ENCODE peak calls at places on chromosomes 6 and 20, in six cellular contexts. M is adrenal gland, K is stomach, Z is testis, B is spleen, C is heart left ventricle. G is an unnamed sample.

GRCh38 chr6:27374824-27375612 is 13.5 kb upstream of the ZNF391 start:
- DNase-seq in M (peak), K (peak), Z (peak), B (peak), C (peak), G (no peak)

GRCh38 chr6:43645613-43645964 is 753 bp downstream of the RSPH9 start:
- DNase-seq in M (no peak), K (no peak), Z (no peak), B (no peak), C (no peak), G (no peak)

GRCh38 chr6:77462359-77463307 is 658 bp downstream of the HTR1B start:
- DNase-seq in M (no peak), K (peak), Z (peak), B (no peak), C (no peak), G (no peak)

GRCh38 chr6:135073757-135074393 is 19.3 kb upstream of the HBS1L start:
- DNase-seq in M (no peak), K (no peak), Z (no peak), B (no peak), C (no peak), G (no peak)

GRCh38 chr20:29297411-29298270 is 1959.8 kb upstream of the DEFB115 start:
- DNase-seq in M (no peak), K (no peak), Z (no peak), B (no peak), C (no peak), G (no peak)

GRCh38 chr6:5541751-5542432 is 280.6 kb downstream of the FARS2 start:
- DNase-seq in M (peak), K (no peak), Z (no peak), B (no peak), C (no peak), G (no peak)

GRCh38 chr6:161105408-161105807 is 113.8 kb downstream of the MAP3K4 start:
- DNase-seq in M (no peak), K (no peak), Z (no peak), B (no peak), C (no peak), G (no peak)

GRCh38 chr20:25309395-25310267 is 61.7 kb downstream of the PYGB start:
- DNase-seq in M (peak), K (peak), Z (no peak), B (peak), C (peak), G (no peak)

GRCh38 chr6:109202409-109203264 is 107.3 kb downstream of the CEP57L1 start:
- DNase-seq in M (no peak), K (no peak), Z (no peak), B (no peak), C (no peak), G (no peak)

GRCh38 chr20:53382263-53382844 is 211.3 kb downstream of the ZNF217 start:
- DNase-seq in M (no peak), K (no peak), Z (no peak), B (no peak), C (no peak), G (no peak)

GRCh38 chr6:139846538-139847321 is 472.3 kb upstream of the CITED2 start:
- DNase-seq in M (peak), K (no peak), Z (no peak), B (no peak), C (no peak), G (no peak)

GRCh38 chr20:4069741-4070140 is 54.4 kb upstream of the RNF24 start:
- DNase-seq in M (no peak), K (no peak), Z (no peak), B (peak), C (no peak), G (no peak)

GRCh38 chr6:132812756-132813172 is 1.6 kb upstream of the RPS12 start:
- DNase-seq in M (no peak), K (no peak), Z (no peak), B (no peak), C (no peak), G (no peak)

GRCh38 chr20:49859011-49859410 is 46.4 kb downstream of the SLC9A8 start:
- DNase-seq in M (no peak), K (no peak), Z (no peak), B (no peak), C (no peak), G (no peak)

GRCh38 chr20:44737116-44737515 is 8.5 kb upstream of the KCNK15 start:
- DNase-seq in M (no peak), K (no peak), Z (no peak), B (no peak), C (no peak), G (no peak)

GRCh38 chr6:33577106-33577535 is 3.0 kb downstream of the BAK1 start:
- DNase-seq in M (peak), K (peak), Z (peak), B (peak), C (peak), G (no peak)

GRCh38 chr6:161694995-161695394 is 421.1 kb upstream of the AGPAT4 start:
- DNase-seq in M (no peak), K (no peak), Z (no peak), B (no peak), C (no peak), G (no peak)

GRCh38 chr20:49377326-49377725 is 99.5 kb upstream of the ZNFX1 start:
- DNase-seq in M (no peak), K (no peak), Z (no peak), B (no peak), C (no peak), G (no peak)

GRCh38 chr6:135097172-135097571 is 42.5 kb upstream of the HBS1L start:
- DNase-seq in M (no peak), K (no peak), Z (no peak), B (no peak), C (no peak), G (no peak)

GRCh38 chr6:113971786-113972185 is 838 bp upstream of the HDAC2 start:
- DNase-seq in M (no peak), K (no peak), Z (peak), B (no peak), C (no peak), G (no peak)

GRCh38 chr6:56168601-56169000 is 78.8 kb downstream of the COL21A1 start:
- DNase-seq in M (no peak), K (no peak), Z (no peak), B (no peak), C (no peak), G (no peak)

GRCh38 chr20:3804254-3804751 is 8.2 kb downstream of the CDC25B start:
- DNase-seq in M (no peak), K (no peak), Z (no peak), B (peak), C (peak), G (no peak)

GRCh38 chr20:21705466-21706344 is at the start of gene PAX1:
- DNase-seq in M (no peak), K (no peak), Z (no peak), B (peak), C (no peak), G (no peak)

GRCh38 chr6:100203391-100203790 is 209.4 kb upstream of the MCHR2 start:
- DNase-seq in M (no peak), K (no peak), Z (no peak), B (no peak), C (no peak), G (no peak)

GRCh38 chr6:2799936-2800527 is 34.8 kb downstream of the WRNIP1 start:
- DNase-seq in M (no peak), K (no peak), Z (no peak), B (no peak), C (no peak), G (no peak)

GRCh38 chr6:137715589-137716045 is 151.4 kb upstream of the TNFAIP3 start:
- DNase-seq in M (no peak), K (no peak), Z (no peak), B (no peak), C (no peak), G (no peak)

GRCh38 chr6:170265655-170266054 is 25.2 kb downstream of the DLL1 start:
- DNase-seq in M (no peak), K (peak), Z (no peak), B (peak), C (peak), G (no peak)

GRCh38 chr6:5384276-5384675 is 123.0 kb downstream of the FARS2 start:
- DNase-seq in M (no peak), K (no peak), Z (no peak), B (no peak), C (no peak), G (no peak)

GRCh38 chr6:46491789-46492547 is 719 bp upstream of the RCAN2 start:
- DNase-seq in M (peak), K (peak), Z (peak), B (peak), C (peak), G (no peak)

GRCh38 chr6:40672118-40672517 is 85.0 kb upstream of the LRFN2 start:
- DNase-seq in M (no peak), K (no peak), Z (no peak), B (peak), C (no peak), G (no peak)

GRCh38 chr6:95768539-95768938 is 191.2 kb downstream of the MANEA start:
- DNase-seq in M (no peak), K (peak), Z (no peak), B (no peak), C (no peak), G (no peak)

GRCh38 chr20:31866221-31866620 is 4.1 kb downstream of the DUSP15 start:
- DNase-seq in M (no peak), K (no peak), Z (no peak), B (no peak), C (no peak), G (no peak)
- TF ChIP-seq CTCF in M (no peak), K (no peak), Z (no peak), B (no peak), C (no peak), G (no peak)

DNA sequence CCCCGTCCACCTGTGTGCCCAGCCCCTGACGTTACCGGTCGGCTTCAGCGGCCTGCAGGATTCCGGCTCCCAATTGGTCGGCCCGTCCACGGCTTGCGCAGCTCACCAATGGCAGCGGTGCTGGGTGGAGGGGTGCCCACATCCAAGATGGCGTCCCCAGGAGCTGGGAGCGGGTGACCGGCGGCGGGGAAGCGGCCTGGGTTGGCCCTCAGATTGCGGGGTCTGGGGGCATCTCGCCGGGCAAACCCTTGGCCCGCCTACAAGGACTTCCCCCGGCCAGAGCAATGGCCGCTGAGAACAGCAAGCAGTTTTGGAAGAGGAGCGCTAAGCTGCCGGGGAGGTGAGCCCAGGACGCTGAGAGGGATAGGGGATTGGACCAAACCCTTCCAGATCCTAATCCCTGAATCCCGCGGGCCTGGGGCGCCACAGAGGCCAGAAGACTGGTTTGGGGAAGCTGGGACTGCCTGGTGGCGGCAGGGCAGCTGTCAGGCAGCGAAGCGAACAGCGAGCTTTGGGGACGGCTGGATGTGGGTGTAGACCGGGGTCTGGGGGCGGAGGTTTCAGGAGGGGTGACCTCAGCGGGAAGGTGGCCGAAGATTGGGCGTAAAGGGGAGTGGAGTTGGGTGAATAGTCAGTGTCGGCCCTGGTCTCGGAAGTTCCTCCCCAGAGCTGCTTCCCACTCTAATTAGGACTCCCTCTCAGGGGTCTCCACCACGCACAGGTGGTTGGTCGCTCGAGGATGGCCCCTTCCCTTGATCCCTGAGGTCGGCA is at the start of the genes TBC1D22B and TMEM217:
- DNase-seq in M (peak), K (peak), Z (peak), B (peak), C (peak), G (peak)
- TF ChIP-seq POLR2A in M (peak), K (no peak), Z (peak), B (no peak), C (peak), G (peak)

DNA sequence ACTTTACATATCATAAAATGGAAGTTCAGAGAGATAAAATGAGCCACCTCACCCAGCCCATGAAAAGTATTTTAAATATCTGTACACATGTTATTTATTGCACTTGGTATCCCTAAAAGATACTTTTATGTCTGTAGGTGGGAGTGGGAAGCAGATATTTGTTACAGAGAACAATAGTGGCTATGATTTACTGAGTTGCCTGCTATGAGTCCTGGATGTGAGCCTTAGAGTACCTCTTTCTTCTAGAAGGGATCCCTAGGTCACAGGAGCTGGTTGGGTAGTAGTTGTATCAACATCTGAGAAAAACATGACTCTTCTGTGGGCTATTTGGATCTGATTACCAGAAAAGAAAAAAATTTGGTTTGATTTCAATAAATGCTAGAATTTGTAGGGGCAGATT is 52.5 kb upstream of the EIF2S2 start:
- DNase-seq in M (no peak), K (no peak), Z (no peak), B (no peak), C (no peak), G (no peak)
- H3K4me3 ChIP-seq in M (no peak), K (no peak), Z (no peak), B (no peak), C (no peak), G (no peak)

GRCh38 chr20:672975-673604 is 2.5 kb downstream of the SCRT2 start:
- DNase-seq in M (no peak), K (no peak), Z (no peak), B (peak), C (no peak), G (no peak)
- TF ChIP-seq CTCF in M (no peak), K (no peak), Z (no peak), B (no peak), C (no peak), G (peak)

GRCh38 chr6:35454843-35455110 is 2.6 kb downstream of the FANCE start:
- DNase-seq in M (no peak), K (no peak), Z (no peak), B (no peak), C (no peak), G (no peak)

GRCh38 chr6:35453236-35453635 is 1.1 kb downstream of the FANCE start:
- DNase-seq in M (no peak), K (no peak), Z (no peak), B (no peak), C (no peak), G (no peak)

GRCh38 chr6:35451354-35452185 is 568 bp upstream of the FANCE start:
- DNase-seq in M (no peak), K (no peak), Z (no peak), B (no peak), C (no peak), G (no peak)

GRCh38 chr6:35449287-35449881 is 2.8 kb upstream of the FANCE start:
- DNase-seq in M (no peak), K (peak), Z (peak), B (no peak), C (no peak), G (no peak)

DNA sequence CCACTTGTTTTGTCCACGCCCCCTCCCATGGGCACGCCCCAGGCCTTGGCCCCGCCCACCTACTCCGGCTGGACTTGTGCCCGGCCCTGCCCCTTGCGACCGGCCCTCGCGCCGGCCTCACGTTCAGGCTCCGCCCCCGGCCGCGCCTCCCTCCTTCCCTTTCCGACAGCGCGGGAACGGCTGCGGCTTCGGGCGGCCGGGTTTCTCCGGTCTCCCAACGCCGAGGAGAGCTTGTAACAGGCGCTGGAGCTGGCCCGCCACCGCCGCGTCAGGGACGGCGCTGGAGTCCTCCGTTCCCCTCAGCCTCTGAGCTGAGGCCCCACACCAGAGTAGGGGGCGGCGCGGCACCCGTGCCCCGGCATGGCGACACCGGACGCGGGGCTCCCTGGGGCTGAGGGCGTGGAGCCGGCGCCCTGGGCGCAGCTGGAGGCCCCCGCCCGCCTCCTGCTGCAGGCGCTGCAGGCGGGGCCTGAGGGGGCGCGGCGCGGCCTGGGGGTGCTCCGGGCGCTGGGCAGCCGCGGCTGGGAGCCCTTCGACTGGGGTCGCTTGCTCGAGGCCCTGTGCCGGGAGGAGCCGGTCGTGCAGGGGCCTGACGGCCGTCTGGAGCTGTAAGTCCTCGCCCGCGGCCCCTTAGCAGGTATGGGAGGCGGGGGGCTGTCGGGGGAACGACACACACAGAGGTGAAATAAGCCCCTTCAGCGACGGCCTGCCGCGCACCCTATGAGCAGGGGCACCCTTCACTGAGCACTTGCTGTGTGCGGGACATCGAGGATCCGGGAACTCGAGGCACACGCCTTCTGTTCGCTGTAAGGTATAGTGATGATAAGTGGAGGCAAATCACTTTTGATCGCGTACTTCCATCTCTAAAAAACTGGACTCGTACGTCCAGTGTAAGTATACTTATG is at the start of gene FANCE:
- DNase-seq in M (peak), K (peak), Z (peak), B (peak), C (peak), G (peak)
- TF ChIP-seq POLR2A in M (no peak), K (no peak), Z (no peak), B (no peak), C (peak), G (peak)